ENCODE peak calls at places on chromosome 1, in six cellular contexts. B, M, Y, A, O and I are unnamed samples.

GRCh38 chr1:167344605-167345385 is 124.1 kb downstream of the POU2F1 start:
- DNase-seq in B (no peak), M (no peak), Y (peak; percentile 57), A (no peak), O (no peak), I (no peak)

GRCh38 chr1:203491664-203492485 is 2.1 kb upstream of the OPTC start:
- DNase-seq in B (no peak), M (no peak), Y (no peak), A (no peak), O (no peak), I (no peak)

GRCh38 chr1:41232305-41232704 is 9.8 kb downstream of the SCMH1 start:
- DNase-seq in B (no peak), M (no peak), Y (no peak), A (no peak), O (no peak), I (no peak)

GRCh38 chr1:13769212-13769611 is 69.2 kb downstream of the PRDM2 start:
- DNase-seq in B (no peak), M (no peak), Y (no peak), A (no peak), O (no peak), I (no peak)

GRCh38 chr1:108947871-108948525 is 15.3 kb downstream of the CLCC1 start:
- DNase-seq in B (no peak), M (no peak), Y (peak; percentile 77), A (no peak), O (peak; percentile 58), I (no peak)

GRCh38 chr1:38786040-38786436 is 73.5 kb downstream of the RRAGC start:
- DNase-seq in B (peak; percentile 73), M (no peak), Y (no peak), A (peak; percentile 12), O (no peak), I (no peak)

GRCh38 chr1:229563241-229563640 is 4.7 kb upstream of the ABCB10 start:
- DNase-seq in B (no peak), M (no peak), Y (peak; percentile 43), A (no peak), O (no peak), I (no peak)

GRCh38 chr1:154941332-154941995 is 4.9 kb upstream of the PMVK start:
- DNase-seq in B (no peak), M (no peak), Y (peak; percentile 66), A (no peak), O (no peak), I (no peak)

GRCh38 chr1:235683653-235684052 is 34.1 kb upstream of the GNG4 start:
- DNase-seq in B (no peak), M (no peak), Y (no peak), A (no peak), O (no peak), I (no peak)

GRCh38 chr1:29258974-29259801 is 22.9 kb downstream of the PTPRU start:
- DNase-seq in B (peak; percentile 39), M (no peak), Y (peak; percentile 58), A (no peak), O (no peak), I (no peak)

GRCh38 chr1:240497908-240498307 is 114.0 kb downstream of the GREM2 start:
- DNase-seq in B (no peak), M (no peak), Y (no peak), A (no peak), O (no peak), I (no peak)

DNA sequence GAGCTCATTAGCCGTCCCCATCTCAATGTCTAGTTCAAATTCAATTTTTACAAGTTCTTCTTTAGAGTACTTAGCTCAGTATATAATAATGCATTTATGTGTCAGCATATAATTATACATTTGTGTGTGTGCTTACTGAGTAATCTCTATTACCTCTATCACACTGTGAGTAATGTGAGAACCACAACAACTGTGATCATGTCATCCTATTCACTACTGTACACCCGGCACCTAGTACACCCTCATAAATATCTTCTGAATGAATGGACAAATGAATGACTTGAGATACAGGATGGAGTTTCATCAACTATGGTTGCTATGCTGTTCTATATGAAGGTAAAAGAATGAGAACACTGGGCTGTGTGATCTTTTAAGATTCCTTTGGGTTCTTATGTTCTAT is 124.0 kb downstream of the GPATCH2 start:
- DNase-seq in B (no peak), M (no peak), Y (no peak), A (no peak), O (no peak), I (no peak)
- TF ChIP-seq EZH2 in B (no peak), M (no peak), Y (no peak), A (no peak), O (no peak), I (no peak)

GRCh38 chr1:1401457-1402010 is 2.4 kb upstream of the CCNL2 start:
- DNase-seq in B (no peak), M (no peak), Y (no peak), A (no peak), O (no peak), I (no peak)

GRCh38 chr1:1406101-1406820 is 832 bp downstream of the MRPL20 start:
- DNase-seq in B (peak; percentile 36), M (no peak), Y (no peak), A (no peak), O (no peak), I (no peak)

GRCh38 chr1:1400576-1401456 is 1.7 kb upstream of the CCNL2 start:
- DNase-seq in B (no peak), M (no peak), Y (no peak), A (no peak), O (no peak), I (no peak)

GRCh38 chr1:1402081-1402900 is 3.2 kb upstream of the CCNL2 start:
- DNase-seq in B (peak; percentile 60), M (peak; percentile 77), Y (peak; percentile 90), A (peak; percentile 52), O (peak; percentile 62), I (no peak)

DNA sequence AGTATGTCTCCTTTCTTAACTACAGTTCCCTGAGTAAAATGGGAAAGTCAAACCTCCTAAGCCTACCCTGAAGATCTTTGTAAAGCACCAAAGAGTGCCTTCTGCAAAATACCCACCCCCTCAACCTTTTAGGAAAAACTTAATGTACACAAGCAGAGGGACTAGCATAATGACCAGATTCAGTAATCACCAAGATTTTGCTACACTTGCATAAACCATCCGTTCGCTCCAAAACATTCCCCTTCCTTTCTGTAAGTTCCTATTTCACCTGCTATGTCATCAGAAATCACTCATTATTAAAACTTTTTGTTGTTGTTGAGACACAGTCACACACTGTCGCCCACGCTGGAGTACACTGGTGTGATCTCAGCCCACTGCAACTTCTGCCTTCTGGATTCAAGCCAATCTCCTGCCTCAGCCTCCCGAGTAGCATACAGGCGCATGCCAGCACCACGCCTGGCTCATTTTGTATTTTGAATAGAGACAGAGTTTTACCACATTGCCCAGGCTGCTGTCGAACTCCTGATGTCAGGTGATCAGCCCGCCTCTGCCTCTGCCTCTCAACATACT is 3.5 kb downstream of the MRPL20 start:
- DNase-seq in B (no peak), M (no peak), Y (no peak), A (no peak), O (no peak), I (no peak)
- TF ChIP-seq POLR2AphosphoS5 in B (no peak), M (no peak), Y (no peak), A (no peak), O (no peak), I (peak; percentile 28)

GRCh38 chr1:16072095-16072494 is 1.4 kb downstream of the FAM131C start:
- DNase-seq in B (no peak), M (no peak), Y (no peak), A (no peak), O (no peak), I (no peak)

GRCh38 chr1:16071614-16072013 is 1.8 kb downstream of the FAM131C start:
- DNase-seq in B (no peak), M (no peak), Y (no peak), A (no peak), O (no peak), I (no peak)

GRCh38 chr1:16074217-16074616 is 766 bp upstream of the FAM131C start:
- DNase-seq in B (no peak), M (no peak), Y (no peak), A (no peak), O (no peak), I (no peak)

GRCh38 chr1:16073490-16074104 is at the start of gene FAM131C:
- DNase-seq in B (peak; percentile 80), M (peak; percentile 75), Y (peak; percentile 65), A (no peak), O (no peak), I (no peak)

GRCh38 chr1:16072616-16073484 is 601 bp downstream of the FAM131C start:
- DNase-seq in B (no peak), M (peak; percentile 65), Y (peak; percentile 66), A (no peak), O (no peak), I (no peak)
- TF ChIP-seq EZH2 in B (no peak), M (peak; percentile 23), Y (no peak), A (no peak), O (no peak), I (no peak)

GRCh38 chr1:162196387-162196786 is 126.9 kb downstream of the NOS1AP start:
- DNase-seq in B (no peak), M (no peak), Y (no peak), A (no peak), O (peak; percentile 27), I (no peak)
- TF ChIP-seq POLR2AphosphoS5 in B (no peak), M (no peak), Y (no peak), A (no peak), O (no peak), I (no peak)

GRCh38 chr1:110212165-110213142 is 2.3 kb downstream of the KCNC4 start:
- DNase-seq in B (no peak), M (peak; percentile 57), Y (peak; percentile 33), A (no peak), O (peak; percentile 22), I (no peak)
- TF ChIP-seq EZH2 in B (no peak), M (peak; percentile 4), Y (no peak), A (no peak), O (no peak), I (no peak)

GRCh38 chr1:54545916-54546635 is 2.0 kb upstream of the ACOT11 start:
- DNase-seq in B (no peak), M (no peak), Y (no peak), A (no peak), O (no peak), I (no peak)

GRCh38 chr1:54549181-54549924 is 1.3 kb downstream of the ACOT11 start:
- DNase-seq in B (peak; percentile 4), M (no peak), Y (no peak), A (no peak), O (no peak), I (no peak)

GRCh38 chr1:54548389-54549044 is 489 bp downstream of the ACOT11 start:
- DNase-seq in B (peak; percentile 7), M (no peak), Y (no peak), A (no peak), O (no peak), I (no peak)

GRCh38 chr1:54547601-54548388 is at the start of gene ACOT11:
- DNase-seq in B (peak; percentile 31), M (no peak), Y (peak; percentile 75), A (no peak), O (no peak), I (no peak)

GRCh38 chr1:54546651-54547348 is 1.2 kb upstream of the ACOT11 start:
- DNase-seq in B (no peak), M (no peak), Y (no peak), A (no peak), O (no peak), I (no peak)
- TF ChIP-seq POLR2AphosphoS5 in B (no peak), M (no peak), Y (no peak), A (no peak), O (no peak), I (no peak)

GRCh38 chr1:162089748-162090147 is 20.3 kb downstream of the NOS1AP start:
- DNase-seq in B (no peak), M (no peak), Y (no peak), A (no peak), O (no peak), I (no peak)
- TF ChIP-seq EZH2 in B (no peak), M (no peak), Y (no peak), A (no peak), O (no peak), I (no peak)

GRCh38 chr1:34759472-34760357 is at the start of gene GJB4:
- DNase-seq in B (no peak), M (no peak), Y (peak; percentile 61), A (no peak), O (no peak), I (no peak)
- TF ChIP-seq POLR2AphosphoS5 in B (no peak), M (no peak), Y (no peak), A (peak; percentile 53), O (no peak), I (no peak)